ENCODE peak calls at places on chromosomes 7 and 10, in five cellular contexts. S is suprapubic skin, J is skeletal muscle cell, I is SK-MEL-5, R is astrocyte. V is an unnamed sample.

GRCh38 chr7:47786557-47787248 is 161.6 kb downstream of the PKD1L1 start:
- DNase-seq in S (no peak), R (peak), I (peak), J (peak), V (peak)

GRCh38 chr7:2511769-2512168 is 7.8 kb upstream of the LFNG start:
- DNase-seq in R (no peak), S (no peak), I (no peak), J (no peak), V (no peak)

GRCh38 chr7:58086871-58087535 is 637.0 kb downstream of the ZNF716 start:
- DNase-seq in I (no peak), J (no peak), S (peak), R (no peak), V (no peak)

GRCh38 chr10:20446794-20447193 is 450.3 kb downstream of the NEBL start:
- DNase-seq in J (no peak), R (no peak), I (no peak), S (no peak), V (no peak)

GRCh38 chr10:123624086-123624485 is 42.1 kb upstream of the GPR26 start:
- DNase-seq in J (no peak), R (no peak), S (no peak), I (no peak), V (no peak)

GRCh38 chr10:306654-307185 is 171.5 kb downstream of the ZMYND11 start:
- DNase-seq in R (no peak), I (no peak), S (no peak), J (no peak), V (peak)

GRCh38 chr7:85185355-85186082 is 1.3 kb downstream of the SEMA3D start:
- DNase-seq in R (peak), I (peak), J (no peak), S (peak), V (peak)

GRCh38 chr10:50552308-50552707 is 71.4 kb downstream of the SGMS1 start:
- DNase-seq in S (no peak), R (peak), J (peak), I (peak), V (peak)

GRCh38 chr10:62853710-62854109 is 37.5 kb upstream of the EGR2 start:
- DNase-seq in S (no peak), I (no peak), J (no peak), R (no peak), V (no peak)

GRCh38 chr7:4931932-4932331 is 27.1 kb downstream of the MMD2 start:
- DNase-seq in R (no peak), S (no peak), I (peak), J (no peak), V (no peak)

GRCh38 chr7:151010307-151011096 is 13.8 kb downstream of the ATG9B start:
- DNase-seq in I (no peak), R (no peak), S (no peak), J (no peak), V (no peak)

GRCh38 chr10:44471410-44471809 is 86.5 kb upstream of the CXCL12 start:
- DNase-seq in I (no peak), S (no peak), J (no peak), R (no peak), V (no peak)

GRCh38 chr7:1531263-1531978 is 919 bp downstream of the MAFK start:
- DNase-seq in S (no peak), J (no peak), R (no peak), I (no peak), V (no peak)

GRCh38 chr7:117750612-117751563 is 122.4 kb downstream of the CTTNBP2 start:
- DNase-seq in I (peak), J (no peak), S (no peak), R (no peak), V (no peak)

GRCh38 chr7:151738925-151739324 is 138.0 kb downstream of the PRKAG2 start:
- DNase-seq in J (no peak), I (no peak), R (no peak), S (no peak), V (no peak)

GRCh38 chr10:24483701-24484100 is 240.0 kb downstream of the ARHGAP21 start:
- DNase-seq in S (no peak), R (peak), I (no peak), J (no peak), V (peak)

GRCh38 chr10:14971867-14972448 is 12.8 kb downstream of the MEIG1 start:
- DNase-seq in I (peak), S (no peak), R (no peak), J (no peak), V (no peak)

GRCh38 chr7:45119550-45119949 is 8.1 kb upstream of the TBRG4 start:
- DNase-seq in R (no peak), I (no peak), J (no peak), S (no peak), V (no peak)

GRCh38 chr7:121323515-121323914 is 5.3 kb upstream of the WNT16 start:
- DNase-seq in I (no peak), S (no peak), R (no peak), J (no peak), V (no peak)

GRCh38 chr10:1050145-1050544 is 1.2 kb upstream of the IDI1 start:
- DNase-seq in R (no peak), S (no peak), J (no peak), I (no peak), V (no peak)

GRCh38 chr7:29839302-29839701 is 33.0 kb downstream of the WIPF3 start:
- DNase-seq in J (peak), S (no peak), R (peak), I (peak), V (peak)

V was measured in SJSA1.